ENCODE peak calls at places on chromosomes 1 and 21, in seven cellular contexts. P, I, W, S, H, R and C are unnamed samples.

GRCh38 chr21:38139380-38140168 is 117.2 kb upstream of the KCNJ15 start:
- DNase-seq in P (no peak), I (peak; percentile 62), W (peak; percentile 64), S (no peak), H (peak; percentile 100), R (peak; percentile 89), C (no peak)

GRCh38 chr1:65141918-65142317 is 6.1 kb upstream of the AK4 start:
- DNase-seq in P (no peak), I (no peak), W (no peak), S (no peak), H (no peak), R (no peak), C (no peak)

GRCh38 chr1:64378826-64379225 is 91.1 kb upstream of the CACHD1 start:
- DNase-seq in P (no peak), I (no peak), W (peak; percentile 81), S (peak; percentile 56), H (peak; percentile 10), R (peak; percentile 9), C (peak; percentile 56)

GRCh38 chr1:28056129-28056925 is 32.1 kb downstream of the EYA3 start:
- DNase-seq in P (no peak), I (no peak), W (no peak), S (no peak), H (no peak), R (no peak), C (no peak)

GRCh38 chr1:107473065-107473464 is 332.2 kb downstream of the NTNG1 start:
- DNase-seq in P (no peak), I (no peak), W (no peak), S (no peak), H (no peak), R (no peak), C (no peak)

GRCh38 chr1:231691618-231692259 is 65.1 kb downstream of the DISC1 start:
- DNase-seq in P (peak; percentile 6), I (peak; percentile 47), W (peak; percentile 73), S (peak; percentile 86), H (peak; percentile 62), R (peak; percentile 52), C (peak; percentile 76)

GRCh38 chr21:34582506-34583150 is 32.3 kb downstream of the RCAN1 start:
- DNase-seq in P (peak; percentile 14), I (peak; percentile 65), W (peak; percentile 72), S (no peak), H (peak; percentile 72), R (peak; percentile 68), C (peak; percentile 39)

GRCh38 chr1:172609528-172609927 is 49.4 kb upstream of the FASLG start:
- DNase-seq in P (no peak), I (no peak), W (peak; percentile 40), S (no peak), H (peak; percentile 48), R (no peak), C (no peak)

GRCh38 chr1:193311226-193311948 is 125.0 kb upstream of the B3GALT2 start:
- DNase-seq in P (no peak), I (no peak), W (no peak), S (no peak), H (no peak), R (no peak), C (no peak)

GRCh38 chr1:197951089-197951488 is 33.9 kb downstream of the LHX9 start:
- DNase-seq in P (no peak), I (no peak), W (no peak), S (no peak), H (no peak), R (no peak), C (no peak)

GRCh38 chr1:245809361-245809760 is 654.6 kb downstream of the KIF26B start:
- DNase-seq in P (no peak), I (no peak), W (no peak), S (peak; percentile 40), H (peak; percentile 64), R (no peak), C (no peak)

GRCh38 chr21:33578214-33578613 is 10.3 kb downstream of the DONSON start:
- DNase-seq in P (no peak), I (peak; percentile 76), W (no peak), S (no peak), H (no peak), R (peak; percentile 38), C (no peak)

GRCh38 chr1:213985181-213986019 is 2.4 kb upstream of the PROX1 start:
- DNase-seq in P (no peak), I (no peak), W (peak; percentile 68), S (no peak), H (peak; percentile 41), R (no peak), C (peak; percentile 57)

GRCh38 chr1:95017775-95018174 is 55.0 kb downstream of the ALG14 start:
- DNase-seq in P (no peak), I (no peak), W (no peak), S (no peak), H (no peak), R (no peak), C (no peak)

DNA sequence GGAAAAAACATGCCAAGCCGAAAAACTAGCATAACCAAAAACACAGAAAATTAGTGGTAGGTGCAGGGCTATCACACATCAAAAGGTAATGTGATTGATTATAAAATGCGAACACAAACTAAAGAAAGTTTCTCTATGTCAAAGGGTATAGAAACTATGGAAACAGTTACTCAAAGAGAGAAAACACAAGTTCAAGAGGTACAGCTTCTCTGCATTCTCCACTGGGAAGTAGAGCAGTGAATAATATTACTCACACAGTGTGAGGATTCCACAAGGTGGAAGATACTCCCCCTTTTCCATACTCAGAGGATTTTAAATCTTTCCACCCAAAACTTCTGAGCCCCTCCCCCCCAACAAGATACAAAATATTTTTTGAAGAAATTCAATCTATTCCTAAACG is 18.6 kb downstream of the AKT3 start:
- DNase-seq in P (no peak), I (no peak), W (no peak), S (no peak), H (no peak), R (no peak), C (no peak)
- H3K23ac ChIP-seq in P (no peak overlapping the region), I (no peak overlapping the region), W (no peak overlapping the region), S (no peak overlapping the region), H (no peak overlapping the region), R (no peak overlapping the region), C (no peak overlapping the region)

DNA sequence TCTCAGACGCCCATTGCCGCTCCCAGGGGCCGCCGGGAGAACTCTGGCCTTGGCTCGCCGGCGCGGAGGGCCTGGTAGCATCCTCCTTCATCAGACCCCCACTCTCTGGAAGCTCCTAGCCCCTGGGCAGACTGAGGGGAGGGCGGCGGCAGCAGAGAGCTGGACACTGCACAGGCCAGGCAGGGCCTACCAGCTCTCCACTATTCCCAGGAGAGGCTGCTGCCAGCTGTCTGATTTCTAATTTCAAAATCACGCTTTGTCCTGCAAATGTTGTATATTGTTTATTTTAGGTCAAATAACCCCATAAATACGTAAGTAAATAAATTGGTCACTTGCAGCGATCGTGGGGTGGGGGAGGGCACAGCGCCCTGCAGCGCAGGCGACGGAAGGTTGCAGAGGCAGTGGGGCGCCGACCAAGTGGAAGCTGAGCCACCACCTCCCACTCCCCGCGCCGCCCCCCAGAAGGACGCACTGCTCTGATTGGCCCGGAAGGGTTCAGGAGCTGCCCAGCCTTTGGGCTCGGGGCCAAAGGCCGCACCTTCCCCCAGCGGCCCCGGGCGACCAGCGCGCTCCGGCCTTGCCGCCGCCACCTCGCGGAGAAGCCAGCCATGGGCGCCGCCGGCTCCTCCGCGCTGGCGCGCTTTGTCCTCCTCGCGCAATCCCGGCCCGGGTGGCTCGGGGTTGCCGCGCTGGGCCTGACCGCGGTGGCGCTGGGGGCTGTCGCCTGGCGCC is at the start of gene MTARC1:
- DNase-seq in P (peak; percentile 67), I (no peak), W (peak; percentile 87), S (peak; percentile 81), H (peak; percentile 58), R (peak; percentile 65), C (peak; percentile 90)
- H3K23ac ChIP-seq in P (peak within 1 kb of the TSS; percentile 65), I (no peak within 1 kb of the TSS), W (no peak within 1 kb of the TSS), S (no peak within 1 kb of the TSS), H (no peak within 1 kb of the TSS), R (no peak within 1 kb of the TSS), C (no peak within 1 kb of the TSS)

GRCh38 chr1:164885311-164885710 is 326.3 kb downstream of the PBX1 start:
- DNase-seq in P (no peak), I (no peak), W (no peak), S (no peak), H (peak; percentile 62), R (no peak), C (no peak)

GRCh38 chr1:164880644-164881043 is 321.7 kb downstream of the PBX1 start:
- DNase-seq in P (no peak), I (no peak), W (peak; percentile 17), S (no peak), H (no peak), R (no peak), C (no peak)

GRCh38 chr1:164880199-164880598 is 321.2 kb downstream of the PBX1 start:
- DNase-seq in P (no peak), I (no peak), W (no peak), S (no peak), H (no peak), R (no peak), C (no peak)

GRCh38 chr1:164891615-164892014 is 332.6 kb downstream of the PBX1 start:
- DNase-seq in P (no peak), I (no peak), W (peak; percentile 51), S (no peak), H (no peak), R (no peak), C (no peak)

DNA sequence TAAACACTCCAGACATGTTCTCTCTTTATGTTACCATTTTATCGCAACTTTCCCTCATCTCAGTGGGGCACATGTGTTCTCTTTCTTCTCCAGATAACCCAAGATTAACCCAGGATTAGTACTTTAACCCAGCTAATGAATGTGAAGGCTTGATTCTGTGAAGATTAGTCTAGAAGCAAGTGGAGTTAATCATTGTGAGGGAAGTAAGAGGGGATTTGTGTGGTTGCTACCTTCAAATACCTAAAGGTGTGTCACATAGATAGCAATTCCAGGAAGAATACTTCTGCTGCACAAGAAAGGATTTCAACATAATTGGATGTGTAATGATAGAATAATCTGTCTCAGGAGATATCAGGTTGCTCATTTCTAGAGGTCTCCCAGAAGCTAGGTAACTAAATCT is 327.1 kb downstream of the PBX1 start:
- DNase-seq in P (no peak), I (no peak), W (peak; percentile 76), S (no peak), H (peak; percentile 85), R (no peak), C (no peak)
- H3K23ac ChIP-seq in P (no peak overlapping the region), I (no peak overlapping the region), W (no peak overlapping the region), S (no peak overlapping the region), H (no peak overlapping the region), R (no peak overlapping the region), C (no peak overlapping the region)

GRCh38 chr1:61743716-61744620 is 1.7 kb downstream of the PATJ start:
- DNase-seq in P (no peak), I (peak; percentile 8), W (peak; percentile 83), S (no peak), H (peak; percentile 87), R (no peak), C (no peak)

GRCh38 chr1:61749574-61749973 is 7.3 kb downstream of the PATJ start:
- DNase-seq in P (no peak), I (no peak), W (no peak), S (no peak), H (no peak), R (no peak), C (no peak)

GRCh38 chr1:61743432-61743705 is 1.1 kb downstream of the PATJ start:
- DNase-seq in P (no peak), I (no peak), W (no peak), S (no peak), H (no peak), R (no peak), C (no peak)

GRCh38 chr1:61748566-61748965 is 6.3 kb downstream of the PATJ start:
- DNase-seq in P (no peak), I (no peak), W (no peak), S (no peak), H (no peak), R (no peak), C (no peak)

GRCh38 chr1:61746768-61747167 is 4.5 kb downstream of the PATJ start:
- DNase-seq in P (no peak), I (peak; percentile 35), W (no peak), S (no peak), H (peak; percentile 17), R (no peak), C (no peak)
- H3K23ac ChIP-seq in P (no peak overlapping the region), I (peak overlapping the region; percentile 35), W (no peak overlapping the region), S (no peak overlapping the region), H (no peak overlapping the region), R (no peak overlapping the region), C (no peak overlapping the region)